ENCODE peak calls at places on chromosomes 2 and 18, in four cellular contexts. P is A549, A is GM12878, Y is tibial nerve. Q is an unnamed sample.

GRCh38 chr2:239548491-239548890 is 147.7 kb upstream of the HDAC4 start:
- DNase-seq in P (no peak), Y (no peak), A (no peak), Q (peak)

GRCh38 chr2:235467586-235467985 is 26.3 kb upstream of the AGAP1 start:
- DNase-seq in A (no peak), Y (no peak), P (no peak), Q (no peak)

GRCh38 chr18:43847164-43848091 is 570.1 kb upstream of the SYT4 start:
- DNase-seq in A (no peak), Y (no peak), P (no peak), Q (no peak)

GRCh38 chr18:58611471-58612131 is 17.3 kb downstream of the ALPK2 start:
- DNase-seq in Y (no peak), P (no peak), A (no peak), Q (no peak)

GRCh38 chr18:25830787-25831186 is 259.6 kb downstream of the SS18 start:
- DNase-seq in A (no peak), Y (peak), P (no peak), Q (no peak)

GRCh38 chr2:180291060-180291459 is 284.0 kb upstream of the CWC22 start:
- DNase-seq in Y (no peak), A (no peak), P (no peak), Q (no peak)

GRCh38 chr2:36889782-36890181 is 76.6 kb downstream of the STRN start:
- DNase-seq in A (no peak), Y (no peak), P (peak), Q (no peak)

GRCh38 chr2:207252979-207253640 is 87.4 kb upstream of the KLF7 start:
- DNase-seq in Y (no peak), A (no peak), P (no peak), Q (no peak)

GRCh38 chr2:59585657-59586056 is 967.8 kb downstream of the BCL11A start:
- DNase-seq in P (no peak), Y (no peak), A (no peak), Q (no peak)

GRCh38 chr2:180442860-180443644 is 436.0 kb upstream of the CWC22 start:
- DNase-seq in Y (no peak), A (no peak), P (no peak), Q (no peak)

GRCh38 chr18:62990653-62991052 is 275.3 kb downstream of the PHLPP1 start:
- DNase-seq in A (no peak), P (no peak), Y (no peak), Q (no peak)

GRCh38 chr18:69631281-69631680 is 230.6 kb downstream of the DOK6 start:
- DNase-seq in A (no peak), P (no peak), Y (no peak), Q (no peak)

GRCh38 chr18:49973592-49973991 is 160.3 kb upstream of the ACAA2 start:
- DNase-seq in A (no peak), P (no peak), Y (no peak), Q (no peak)

GRCh38 chr2:240431276-240431662 is 4.2 kb upstream of the GPC1 start:
- DNase-seq in P (no peak), Y (peak), A (no peak), Q (peak)

GRCh38 chr2:66110071-66110470 is 324.9 kb upstream of the MEIS1 start:
- DNase-seq in Y (no peak), A (no peak), P (no peak), Q (no peak)

GRCh38 chr2:205405752-205406151 is 276.5 kb upstream of the NRP2 start:
- DNase-seq in A (no peak), P (no peak), Y (no peak), Q (no peak)

GRCh38 chr2:203532957-203533695 is 2.0 kb downstream of the RAPH1 start:
- DNase-seq in A (no peak), Y (no peak), P (peak), Q (no peak)

GRCh38 chr2:215899111-215900074 is 114.0 kb downstream of the MREG start:
- DNase-seq in P (no peak), A (no peak), Y (no peak), Q (no peak)

GRCh38 chr18:48804856-48805610 is 145.7 kb downstream of the SMAD7 start:
- DNase-seq in P (no peak), A (no peak), Y (no peak), Q (peak)

GRCh38 chr2:60998628-60999545 is 18.6 kb upstream of the PEX13 start:
- DNase-seq in A (no peak), Y (no peak), P (peak), Q (no peak)

GRCh38 chr18:9094307-9095226 is 7.9 kb upstream of the NDUFV2 start:
- DNase-seq in P (peak), A (no peak), Y (no peak), Q (no peak)

GRCh38 chr2:217277646-217278048 is 417.8 kb upstream of the TNP1 start:
- DNase-seq in Y (no peak), P (peak), A (no peak), Q (peak)

GRCh38 chr2:86301010-86301409 is 36.4 kb downstream of the REEP1 start:
- DNase-seq in A (no peak), Y (no peak), P (no peak), Q (peak)

GRCh38 chr2:48414980-48415764 is 114.8 kb upstream of the STON1 start:
- DNase-seq in A (no peak), P (no peak), Y (no peak), Q (no peak)

GRCh38 chr2:232839680-232840079 is 30.4 kb upstream of the SNORC start:
- DNase-seq in A (no peak), Y (peak), P (no peak), Q (peak)

GRCh38 chr18:11497585-11497984 is 111.8 kb upstream of the SLC35G4 start:
- DNase-seq in Y (no peak), P (no peak), A (no peak), Q (no peak)

GRCh38 chr2:25312958-25313710 is 28.6 kb downstream of the DNMT3A start:
- DNase-seq in A (no peak), Y (no peak), P (no peak), Q (no peak)

GRCh38 chr2:149063177-149063576 is 24.7 kb downstream of the LYPD6B start:
- DNase-seq in P (no peak), A (no peak), Y (no peak), Q (no peak)

GRCh38 chr2:134852518-134852917 is 14.1 kb downstream of the ACMSD start:
- DNase-seq in P (no peak), A (no peak), Y (no peak), Q (no peak)

GRCh38 chr18:12005542-12006487 is 24.5 kb downstream of the IMPA2 start:
- DNase-seq in P (no peak), Y (no peak), A (no peak), Q (peak)

GRCh38 chr18:63963610-63964256 is 6.1 kb upstream of the SERPINB8 start:
- DNase-seq in Y (no peak), A (no peak), P (no peak), Q (no peak)

GRCh38 chr2:128608911-128609880 is 290.5 kb upstream of the HS6ST1 start:
- DNase-seq in Y (no peak), P (no peak), A (no peak), Q (peak)

GRCh38 chr2:39657538-39657937 is 8.2 kb upstream of the TMEM178A start:
- DNase-seq in A (no peak), Y (no peak), P (no peak), Q (no peak)

GRCh38 chr2:197889041-197889440 is 84.6 kb downstream of the PLCL1 start:
- DNase-seq in Y (no peak), P (no peak), A (peak), Q (no peak)

GRCh38 chr18:79545255-79545654 is 134.3 kb upstream of the CTDP1 start:
- DNase-seq in P (no peak), Y (no peak), A (no peak), Q (no peak)

GRCh38 chr2:205474746-205475145 is 207.6 kb upstream of the NRP2 start:
- DNase-seq in A (no peak), P (no peak), Y (no peak), Q (no peak)

GRCh38 chr2:176161041-176161785 is 4.1 kb downstream of the HOXD3 start:
- DNase-seq in P (no peak), Y (no peak), A (no peak), Q (no peak)

GRCh38 chr2:5236308-5236707 is 455.9 kb upstream of the SOX11 start:
- DNase-seq in Y (no peak), A (no peak), P (no peak), Q (no peak)

GRCh38 chr2:225367482-225367881 is 32.0 kb upstream of the NYAP2 start:
- DNase-seq in A (no peak), P (no peak), Y (no peak), Q (no peak)

GRCh38 chr2:3563521-3563976 is 5.4 kb upstream of the RNASEH1 start:
- DNase-seq in Y (no peak), A (peak), P (no peak), Q (no peak)

GRCh38 chr2:3553946-3554345 is 4.2 kb downstream of the RNASEH1 start:
- DNase-seq in A (no peak), P (no peak), Y (no peak), Q (no peak)

GRCh38 chr2:3557588-3558204 is 437 bp downstream of the RNASEH1 start:
- DNase-seq in A (no peak), Y (no peak), P (peak), Q (no peak)

DNA sequence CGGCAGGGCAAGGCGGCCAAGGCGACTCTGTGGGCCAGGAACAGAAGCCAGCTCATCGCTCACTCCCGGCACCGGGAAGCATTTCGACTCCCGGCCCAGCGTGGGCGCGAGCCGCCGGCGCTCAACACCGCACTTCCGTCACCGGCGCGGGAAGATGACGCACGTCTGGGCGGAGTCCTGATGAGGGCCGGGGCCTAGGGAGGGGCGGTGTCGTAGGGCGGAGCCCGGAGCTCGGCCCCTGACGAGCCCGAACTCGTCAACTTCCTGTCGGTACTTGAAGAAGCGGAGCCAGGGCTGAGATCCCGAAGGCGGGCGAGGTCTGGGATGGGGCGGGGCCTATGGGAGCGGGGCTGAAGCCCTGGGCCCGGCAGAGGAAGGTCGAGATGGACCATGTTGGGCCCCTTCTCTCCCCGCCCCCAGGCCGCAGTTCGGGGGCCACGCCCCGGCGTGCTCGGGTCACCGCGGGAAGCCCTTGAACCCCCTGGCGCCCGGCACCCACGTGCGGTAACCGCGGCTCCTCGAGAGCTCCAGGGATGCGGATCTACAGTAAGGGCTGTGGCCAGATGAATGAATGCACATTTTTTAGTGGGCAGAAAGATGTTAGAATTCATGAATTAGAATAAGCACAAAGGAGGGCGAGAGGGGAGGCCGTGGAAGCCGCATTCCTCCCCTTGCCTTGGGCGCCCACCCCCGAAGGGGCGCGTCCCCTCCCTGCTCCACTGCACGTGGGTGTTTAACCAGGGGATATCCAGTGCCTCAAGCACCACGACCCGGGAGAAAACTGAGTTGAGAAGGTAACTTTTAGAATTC is at the start of gene RNASEH1:
- DNase-seq in A (peak), Y (peak), P (peak), Q (peak)
- TF ChIP-seq EP300 in A (no peak), Y (peak), P (no peak), Q (no peak)

DNA sequence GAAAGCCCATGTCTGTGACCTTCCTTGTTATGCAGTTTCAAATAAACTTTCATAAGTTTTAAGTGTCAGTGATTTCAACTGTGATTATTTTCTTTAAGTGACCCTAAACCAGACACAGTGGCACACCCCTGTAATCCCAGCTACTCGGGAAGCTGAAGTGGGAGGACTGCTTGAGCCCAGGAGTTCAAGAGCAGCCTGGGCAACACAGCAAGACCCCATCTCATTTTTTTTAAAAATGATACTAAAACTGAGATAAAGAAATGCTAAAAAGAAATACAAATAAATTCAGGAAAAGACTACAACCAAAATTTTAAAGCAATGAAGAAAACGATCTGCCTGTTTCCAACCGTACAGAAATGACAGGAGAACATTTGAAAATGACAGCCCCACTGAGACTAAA is 54.2 kb downstream of the ROCK2 start:
- DNase-seq in Y (no peak), A (no peak), P (no peak), Q (no peak)
- H3K27ac ChIP-seq in Y (no peak), A (no peak), P (no peak), Q (no peak)

GRCh38 chr2:124538549-124538948 is 513.5 kb downstream of the CNTNAP5 start:
- DNase-seq in A (no peak), P (no peak), Y (no peak), Q (no peak)
- TF ChIP-seq EP300 in A (no peak), P (no peak), Y (no peak), Q (no peak)

GRCh38 chr2:120243211-120243610 is 9.4 kb upstream of the RALB start:
- DNase-seq in P (no peak), Y (no peak), A (no peak), Q (no peak)

GRCh38 chr2:120245933-120246332 is 6.7 kb upstream of the RALB start:
- DNase-seq in A (no peak), P (no peak), Y (no peak), Q (peak)

GRCh38 chr2:120245520-120245835 is 7.2 kb upstream of the RALB start:
- DNase-seq in A (no peak), P (no peak), Y (no peak), Q (peak)

GRCh38 chr2:120243875-120244553 is 8.6 kb upstream of the RALB start:
- DNase-seq in Y (no peak), A (no peak), P (no peak), Q (no peak)

GRCh38 chr2:120244656-120245519 is 7.8 kb upstream of the RALB start:
- DNase-seq in Y (no peak), P (no peak), A (no peak), Q (no peak)
- H3K27ac ChIP-seq in Y (no peak), P (peak), A (no peak), Q (no peak)

GRCh38 chr2:27863146-27863545 is 27.0 kb downstream of the RBKS start:
- DNase-seq in A (no peak), Y (no peak), P (no peak), Q (no peak)
- TF ChIP-seq EP300 in A (no peak), Y (no peak), P (no peak), Q (no peak)

GRCh38 chr2:100936070-100936741 is 65.9 kb upstream of the RPL31 start:
- DNase-seq in P (no peak), Y (no peak), A (no peak), Q (no peak)

GRCh38 chr2:100938031-100939026 is 63.8 kb upstream of the RPL31 start:
- DNase-seq in A (no peak), Y (no peak), P (no peak), Q (no peak)

GRCh38 chr2:100936972-100937542 is 65.0 kb upstream of the RPL31 start:
- DNase-seq in Y (no peak), P (no peak), A (no peak), Q (no peak)

GRCh38 chr2:100934504-100935371 is 67.4 kb upstream of the RPL31 start:
- DNase-seq in A (no peak), P (no peak), Y (no peak), Q (no peak)

DNA sequence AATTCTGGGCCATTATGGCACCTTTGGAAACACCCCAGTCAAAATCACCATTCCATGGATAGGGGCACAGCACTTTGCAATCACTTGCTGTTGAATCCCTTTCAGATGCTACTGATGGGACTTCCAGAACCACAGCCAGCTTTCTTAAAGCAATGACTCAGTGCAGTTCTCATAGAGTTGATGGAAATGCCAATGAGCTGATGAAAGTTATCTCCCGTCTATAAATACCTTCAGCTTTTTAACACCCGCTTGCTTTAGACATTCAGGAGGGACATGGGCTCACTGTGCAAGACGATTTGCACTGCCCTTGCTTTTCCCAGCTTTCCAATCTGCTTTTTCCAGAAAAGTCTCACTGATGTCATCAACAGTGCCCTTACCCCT is 66.7 kb upstream of the RPL31 start:
- DNase-seq in A (no peak), Y (no peak), P (no peak), Q (no peak)
- H3K27ac ChIP-seq in A (no peak), Y (no peak), P (no peak), Q (no peak)

Q was measured in sigmoid colon.